ENCODE peak calls at places on chromosomes 3 and 15, in four cellular contexts. U is mesenchymal stem cell, T is H9, V is trophoblast cell. S is an unnamed sample.

GRCh38 chr15:98799991-98800390 is 151.7 kb downstream of the IGF1R start:
- DNase-seq in U (no peak), T (no peak), V (no peak), S (no peak)

GRCh38 chr3:81726132-81726531 is 35.3 kb downstream of the GBE1 start:
- DNase-seq in U (peak; percentile 82), T (no peak), V (no peak), S (no peak)

GRCh38 chr3:160464971-160465370 is 15.4 kb upstream of the TRIM59 start:
- DNase-seq in U (no peak), T (no peak), V (no peak), S (no peak)

GRCh38 chr15:98077186-98077585 is 116.7 kb downstream of the ARRDC4 start:
- DNase-seq in U (no peak), T (no peak), V (peak; percentile 15), S (no peak)

GRCh38 chr15:23564798-23565394 is 578 bp upstream of the MKRN3 start:
- DNase-seq in U (no peak), T (no peak), V (peak; percentile 9), S (no peak)

GRCh38 chr3:141530133-141530768 is 43.4 kb downstream of the RASA2 start:
- DNase-seq in U (peak; percentile 64), T (no peak), V (peak; percentile 33), S (no peak)

GRCh38 chr3:159798951-159799350 is 189.7 kb upstream of the IL12A start:
- DNase-seq in U (peak; percentile 82), T (no peak), V (peak; percentile 86), S (no peak)

GRCh38 chr3:25019506-25019905 is 408.6 kb upstream of the RARB start:
- DNase-seq in U (no peak), T (no peak), V (no peak), S (no peak)

DNA sequence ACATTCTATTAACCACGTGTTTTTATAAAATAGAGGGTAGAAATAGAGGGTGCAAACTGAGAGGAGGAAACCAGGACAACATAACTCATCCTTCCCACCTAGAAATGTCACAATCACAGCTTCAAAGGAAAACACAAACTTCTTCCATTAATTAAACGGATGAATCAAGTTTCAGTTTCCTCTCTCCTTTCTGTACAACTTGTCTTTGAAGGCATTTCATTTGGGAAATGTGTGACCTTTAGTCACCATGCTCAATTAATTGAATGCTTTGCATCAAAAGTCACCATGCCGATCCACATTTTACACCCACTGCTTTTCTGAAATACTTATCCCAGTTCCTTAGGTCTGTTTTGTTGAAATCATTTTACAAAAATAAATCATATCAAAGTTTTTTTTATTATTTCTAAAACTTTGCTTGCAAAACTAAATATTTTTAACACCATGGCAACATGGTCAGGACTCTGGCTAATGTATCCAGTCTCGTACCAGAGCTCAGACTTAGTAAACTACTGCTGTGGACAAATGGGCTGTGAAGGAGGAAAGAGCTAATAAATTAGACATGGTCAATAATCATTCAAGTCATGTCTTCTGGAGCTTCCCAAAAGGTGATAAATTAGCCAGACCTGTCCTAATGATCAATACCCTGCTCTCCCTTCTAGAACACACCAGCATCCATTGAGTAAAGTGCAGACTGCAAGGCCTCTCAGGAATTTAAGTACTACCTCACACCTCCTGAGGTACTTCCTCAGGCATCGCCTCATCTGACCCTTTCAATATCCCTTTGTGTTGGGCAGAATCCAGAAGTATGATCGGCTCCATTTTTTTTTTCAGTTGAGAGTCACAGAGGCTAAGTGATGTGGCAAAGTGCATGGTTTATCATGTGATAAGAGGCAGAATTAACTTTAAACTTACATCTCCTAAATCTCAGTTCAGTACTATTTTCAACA is 161.3 kb downstream of the GREM1 start:
- DNase-seq in U (peak; percentile 28), T (no peak), V (no peak), S (no peak)
- H2BK12ac ChIP-seq in U (no peak overlapping the region), T (no peak overlapping the region), V (no peak overlapping the region), S (no peak overlapping the region)

DNA sequence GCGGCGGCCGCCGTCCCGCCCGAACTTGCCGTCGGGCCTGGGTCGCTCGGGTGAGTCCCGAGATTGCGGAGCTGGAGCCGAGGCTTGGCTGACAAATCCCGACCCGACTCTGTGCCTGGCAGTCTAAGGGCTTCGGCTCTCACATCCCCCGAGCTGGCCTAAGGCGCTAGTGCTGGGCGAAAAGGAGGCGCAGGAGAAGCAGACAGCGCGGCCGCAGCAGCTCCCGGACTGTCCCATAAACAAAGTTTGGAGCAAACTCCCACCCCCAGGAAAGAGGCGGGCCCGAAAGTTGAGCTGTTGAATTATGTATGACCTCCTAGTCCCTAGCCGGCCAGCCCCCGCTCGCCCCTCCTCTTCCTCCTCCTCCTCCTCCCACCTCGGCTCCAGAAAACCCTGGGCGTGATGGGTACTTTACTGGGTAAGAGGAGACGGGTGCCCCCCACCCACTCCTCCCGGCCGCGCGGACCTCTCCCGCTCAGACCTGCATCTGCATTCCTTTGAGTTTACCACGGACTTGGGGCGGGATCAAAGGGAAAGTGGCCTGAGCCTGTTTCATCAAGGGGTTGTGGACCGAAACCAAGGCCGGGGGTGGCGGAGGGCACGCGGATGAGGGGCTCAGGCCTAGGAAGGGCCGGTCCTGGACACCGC is at the start of gene WWTR1:
- DNase-seq in U (peak; percentile 96), T (peak; percentile 97), V (peak; percentile 91), S (peak; percentile 88)
- H2BK12ac ChIP-seq in U (peak within 1 kb of the TSS; percentile 85), T (peak within 1 kb of the TSS; percentile 26), V (peak within 1 kb of the TSS; percentile 87), S (peak within 1 kb of the TSS; percentile 96)

DNA sequence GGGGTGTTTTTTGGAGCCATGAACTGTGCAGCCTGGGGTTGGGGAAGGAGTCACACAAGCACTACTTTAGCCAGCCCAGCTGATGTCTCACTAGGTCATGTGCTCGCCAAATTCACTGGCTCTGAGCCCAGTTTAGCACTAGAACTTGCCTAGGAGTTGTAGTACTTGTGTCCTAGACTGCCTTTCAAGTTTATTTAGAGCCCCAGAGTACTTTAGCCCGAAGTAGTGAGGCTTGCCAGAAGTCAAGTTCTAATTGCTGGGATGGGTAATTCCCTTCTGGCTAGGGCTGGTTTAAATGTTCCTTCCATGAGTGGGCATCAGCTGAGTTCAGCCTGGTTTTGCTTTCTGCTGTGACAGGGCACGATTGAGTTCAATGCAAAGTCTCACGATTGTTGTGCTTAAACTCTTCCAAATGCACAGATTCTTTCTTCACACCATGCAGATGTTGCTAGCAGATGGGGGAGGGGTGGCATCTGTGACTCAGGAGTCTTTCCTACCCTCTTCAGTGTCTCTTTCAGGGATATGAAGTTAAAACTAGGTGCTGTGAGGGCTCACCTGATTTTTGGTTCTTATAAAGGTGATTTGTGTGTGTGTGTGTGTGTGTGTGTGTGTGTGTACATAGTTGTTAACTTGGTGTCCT is 228.2 kb upstream of the ZPLD1 start:
- DNase-seq in U (peak; percentile 86), T (no peak), V (peak; percentile 18), S (no peak)
- H2BK12ac ChIP-seq in U (no peak overlapping the region), T (no peak overlapping the region), V (no peak overlapping the region), S (no peak overlapping the region)

GRCh38 chr3:139937674-139938279 is 2.8 kb downstream of the CLSTN2 start:
- DNase-seq in U (peak; percentile 39), T (no peak), V (peak; percentile 65), S (no peak)

GRCh38 chr3:139939681-139940190 is 4.8 kb downstream of the CLSTN2 start:
- DNase-seq in U (no peak), T (no peak), V (no peak), S (no peak)

GRCh38 chr3:139941580-139941979 is 6.6 kb downstream of the CLSTN2 start:
- DNase-seq in U (no peak), T (no peak), V (no peak), S (no peak)

GRCh38 chr3:139944256-139944910 is 9.4 kb downstream of the CLSTN2 start:
- DNase-seq in U (no peak), T (no peak), V (no peak), S (no peak)

DNA sequence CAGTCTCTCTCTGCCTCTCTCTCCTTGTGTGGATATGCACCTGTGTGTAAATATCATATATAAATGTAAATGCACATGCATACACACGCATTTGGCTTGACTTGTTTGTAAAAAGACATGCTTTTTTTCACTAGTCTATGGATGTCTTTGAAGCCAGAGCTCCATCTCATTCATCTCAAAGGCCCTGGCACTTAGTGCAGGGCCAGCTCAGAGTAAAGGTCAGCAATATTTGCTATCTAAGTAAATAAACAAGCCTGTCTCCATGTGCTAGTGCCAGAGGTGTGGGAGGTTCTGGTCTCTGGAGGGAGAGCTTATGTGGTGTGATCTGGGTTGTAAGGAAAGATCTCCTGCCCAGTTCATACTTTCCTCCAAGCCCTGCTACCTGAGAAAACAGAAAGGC is 5.6 kb downstream of the CLSTN2 start:
- DNase-seq in U (no peak), T (no peak), V (no peak), S (no peak)
- H2BK12ac ChIP-seq in U (no peak overlapping the region), T (no peak overlapping the region), V (no peak overlapping the region), S (no peak overlapping the region)

GRCh38 chr3:47475570-47476329 is at the start of gene SCAP:
- DNase-seq in U (peak; percentile 77), T (peak; percentile 95), V (peak; percentile 95), S (peak; percentile 99)
- H2BK12ac ChIP-seq in U (no peak within 1 kb of the TSS), T (no peak within 1 kb of the TSS), V (no peak within 1 kb of the TSS), S (peak within 1 kb of the TSS; percentile 80)

GRCh38 chr15:65337436-65338070 is 33.1 kb downstream of the RNU5B-1 start:
- DNase-seq in U (no peak), T (no peak), V (no peak), S (no peak)
- H2BK12ac ChIP-seq in U (peak overlapping the region; percentile 63), T (no peak overlapping the region), V (peak overlapping the region; percentile 8), S (no peak overlapping the region)